ENCODE peak calls at places on chromosomes 5 and 9, in six cellular contexts. H is dorsolateral prefrontal cortex, K is mucosa of descending colon, V is mammary epithelial cell, N is Peyer's patch, F is cardiac fibroblast. W is an unnamed sample.

GRCh38 chr5:111159845-111160244 is 64.3 kb upstream of the CAMK4 start:
- DNase-seq in H (no peak), K (no peak), V (no peak), N (no peak), F (no peak), W (no peak)

GRCh38 chr5:106397700-106398099 is 1273.0 kb downstream of the EFNA5 start:
- DNase-seq in H (no peak), K (no peak), V (peak), N (no peak), F (peak), W (no peak)

GRCh38 chr5:74499236-74499635 is 141.3 kb downstream of the ENC1 start:
- DNase-seq in H (no peak), K (no peak), V (no peak), N (no peak), F (no peak), W (no peak)

GRCh38 chr5:73834693-73835092 is 208.7 kb downstream of the ARHGEF28 start:
- DNase-seq in H (no peak), K (no peak), V (no peak), N (no peak), F (no peak), W (no peak)

GRCh38 chr9:93894691-93895079 is 60.5 kb downstream of the BARX1 start:
- DNase-seq in H (no peak), K (no peak), V (no peak), N (peak), F (no peak), W (no peak)

GRCh38 chr9:105973811-105974407 is 279.6 kb downstream of the TMEM38B start:
- DNase-seq in H (no peak), K (no peak), V (no peak), N (no peak), F (no peak), W (no peak)

GRCh38 chr5:179974946-179975712 is 67.4 kb upstream of the TBC1D9B start:
- DNase-seq in H (peak), K (peak), V (no peak), N (no peak), F (peak), W (peak)

GRCh38 chr9:97386265-97386633 is 25.6 kb upstream of the TDRD7 start:
- DNase-seq in H (no peak), K (peak), V (no peak), N (peak), F (no peak), W (no peak)

GRCh38 chr5:158845941-158846340 is 253.8 kb downstream of the EBF1 start:
- DNase-seq in H (no peak), K (no peak), V (no peak), N (no peak), F (no peak), W (no peak)

GRCh38 chr9:127187231-127187956 is 65.0 kb upstream of the ANGPTL2 start:
- DNase-seq in H (no peak), K (peak), V (peak), N (peak), F (peak), W (no peak)

GRCh38 chr5:77282337-77283027 is 72.0 kb downstream of the PDE8B start:
- DNase-seq in H (no peak), K (no peak), V (peak), N (no peak), F (peak), W (no peak)

GRCh38 chr5:135185461-135186075 is 151.5 kb upstream of the PITX1 start:
- DNase-seq in H (peak), K (peak), V (peak), N (no peak), F (peak), W (no peak)

GRCh38 chr5:111626473-111627166 is 114.3 kb upstream of the STARD4 start:
- DNase-seq in H (no peak), K (no peak), V (no peak), N (no peak), F (no peak), W (no peak)

GRCh38 chr9:20048437-20048836 is 259.6 kb upstream of the SLC24A2 start:
- DNase-seq in H (no peak), K (no peak), V (no peak), N (no peak), F (no peak), W (no peak)

GRCh38 chr9:93131599-93132286 is 2.3 kb downstream of the NINJ1 start:
- DNase-seq in H (no peak), K (no peak), V (no peak), N (no peak), F (no peak), W (no peak)

GRCh38 chr5:40464461-40464860 is 215.3 kb upstream of the PTGER4 start:
- DNase-seq in H (no peak), K (no peak), V (no peak), N (no peak), F (peak), W (no peak)

GRCh38 chr9:93951655-93952118 is 3.5 kb downstream of the BARX1 start:
- DNase-seq in H (no peak), K (no peak), V (no peak), N (no peak), F (no peak), W (no peak)

GRCh38 chr5:133114166-133114932 is 62.5 kb downstream of the HSPA4 start:
- DNase-seq in H (no peak), K (no peak), V (no peak), N (no peak), F (no peak), W (no peak)

GRCh38 chr5:32779754-32780415 is 68.8 kb downstream of the NPR3 start:
- DNase-seq in H (no peak), K (no peak), V (no peak), N (no peak), F (no peak), W (no peak)

GRCh38 chr5:159581502-159582249 is 251.4 kb upstream of the IL12B start:
- DNase-seq in H (no peak), K (no peak), V (peak), N (no peak), F (peak), W (no peak)

GRCh38 chr5:158874343-158874742 is 225.4 kb downstream of the EBF1 start:
- DNase-seq in H (no peak), K (no peak), V (no peak), N (no peak), F (no peak), W (no peak)

GRCh38 chr5:6183391-6184390 is 194.7 kb downstream of the MED10 start:
- DNase-seq in H (no peak), K (no peak), V (no peak), N (no peak), F (no peak), W (no peak)

GRCh38 chr5:141641634-141642278 is 5.0 kb downstream of the RELL2 start:
- DNase-seq in H (no peak), K (no peak), V (peak), N (no peak), F (peak), W (no peak)
- TF ChIP-seq CTCF in H (no peak), K (no peak), V (peak), N (peak), F (peak), W (no peak)

DNA sequence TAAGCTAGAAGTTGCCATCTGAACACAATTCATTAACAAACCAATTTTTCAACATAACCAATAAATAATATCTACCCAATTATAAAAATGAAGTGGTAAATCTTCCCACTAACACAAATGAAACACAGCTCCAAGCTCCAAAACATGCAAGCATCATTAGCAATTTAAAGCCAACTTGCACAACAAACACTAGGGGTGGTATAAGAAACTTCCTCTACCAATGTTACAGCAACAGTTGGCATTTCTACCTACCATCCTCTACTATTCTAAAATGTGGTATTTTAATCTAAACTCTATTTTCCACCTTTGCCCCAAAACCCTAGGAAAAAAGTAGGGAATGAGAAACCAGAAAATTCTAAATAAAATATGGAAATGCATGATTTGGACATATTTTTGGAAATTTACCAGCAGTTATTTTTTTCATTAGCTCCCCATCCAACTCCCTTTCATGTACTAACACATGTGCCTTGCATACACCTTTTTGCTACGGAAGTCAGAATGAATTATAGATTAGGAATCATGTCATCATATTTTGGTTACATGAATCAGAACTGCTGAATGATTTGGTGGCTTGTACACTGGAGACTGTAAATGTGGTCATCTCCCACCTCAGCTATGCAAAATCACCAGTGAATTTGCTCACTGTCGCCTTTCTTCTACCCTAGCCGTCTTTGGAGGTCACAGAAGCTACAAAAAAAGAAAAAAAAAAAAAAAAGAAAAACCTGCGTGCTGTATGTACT is 4.1 kb downstream of the NR6A1 start:
- DNase-seq in H (no peak), K (no peak), V (no peak), N (no peak), F (no peak), W (no peak)
- TF ChIP-seq CTCF in H (no peak), K (no peak), V (peak), N (no peak), F (peak), W (no peak)

GRCh38 chr9:123812984-123813383 is 116.9 kb downstream of the DENND1A start:
- DNase-seq in H (no peak), K (no peak), V (no peak), N (no peak), F (no peak), W (no peak)

GRCh38 chr9:123806829-123807228 is 123.1 kb downstream of the DENND1A start:
- DNase-seq in H (no peak), K (no peak), V (no peak), N (no peak), F (no peak), W (no peak)

DNA sequence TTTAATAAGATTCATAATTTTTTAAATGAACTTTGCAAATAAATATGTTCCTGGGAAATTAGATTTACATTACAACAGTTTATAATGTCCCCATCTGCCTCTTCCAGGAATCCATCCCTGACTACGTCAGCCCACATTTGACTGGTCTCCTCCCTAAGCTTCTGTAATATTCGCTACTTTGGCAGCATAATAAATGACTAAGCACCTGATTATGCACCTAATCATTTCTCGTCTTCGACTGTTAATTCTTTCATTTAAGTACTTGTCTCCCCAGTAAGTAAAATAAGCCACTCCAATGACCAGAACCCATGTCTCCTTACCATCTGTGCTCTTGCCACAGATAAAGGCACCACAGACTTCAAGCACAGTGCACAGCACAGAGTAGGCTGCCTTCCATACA is 122.7 kb downstream of the DENND1A start:
- DNase-seq in H (no peak), K (no peak), V (no peak), N (no peak), F (peak), W (no peak)
- TF ChIP-seq CTCF in H (no peak), K (no peak), V (no peak), N (no peak), F (no peak), W (no peak)

DNA sequence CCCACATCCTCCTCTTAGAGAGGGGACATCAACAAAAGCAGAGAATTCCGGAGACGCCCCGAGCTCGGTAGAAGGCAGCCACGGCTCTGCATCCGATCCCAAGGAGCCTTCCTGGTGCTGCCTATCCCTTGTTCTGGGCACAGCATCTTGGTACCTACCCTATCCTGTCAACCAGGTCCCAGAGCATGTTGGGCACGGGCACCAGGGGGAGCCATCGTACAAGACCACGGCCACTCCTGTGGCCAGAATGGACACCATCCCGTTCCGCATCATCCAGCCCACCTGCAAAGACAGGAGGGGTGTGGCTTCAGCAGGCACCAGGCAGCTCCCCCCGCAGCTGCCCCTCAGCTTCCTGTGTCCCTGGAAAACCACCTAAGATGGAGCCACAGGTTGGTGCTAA is 62.7 kb upstream of the ZNF354A start:
- DNase-seq in H (no peak), K (peak), V (peak), N (no peak), F (no peak), W (no peak)
- TF ChIP-seq CTCF in H (no peak), K (no peak), V (no peak), N (no peak), F (no peak), W (no peak)